ENCODE peak calls at places on chromosomes 1 and 21, in four cellular contexts. T, P, I and N are unnamed samples.

GRCh38 chr1:58412071-58412580 is 134.4 kb downstream of the OMA1 start:
- DNase-seq in T (no peak), P (no peak), I (no peak), N (peak; percentile 9)

GRCh38 chr1:71565267-71565666 is 484.4 kb upstream of the ZRANB2 start:
- DNase-seq in T (no peak), P (peak; percentile 75), I (no peak), N (peak; percentile 92)

GRCh38 chr1:151790940-151791651 is 796 bp upstream of the TDRKH start:
- DNase-seq in T (no peak), P (no peak), I (peak; percentile 9), N (no peak)

GRCh38 chr1:112803906-112804762 is 89.0 kb upstream of the PPM1J start:
- DNase-seq in T (peak; percentile 2), P (peak; percentile 77), I (peak; percentile 65), N (peak; percentile 58)

GRCh38 chr1:204409111-204409510 is 2.5 kb downstream of the PPP1R15B start:
- DNase-seq in T (no peak), P (no peak), I (no peak), N (no peak)

GRCh38 chr1:19356266-19356665 is 44.1 kb downstream of the SLC66A1 start:
- DNase-seq in T (no peak), P (no peak), I (no peak), N (no peak)

GRCh38 chr1:79113836-79114235 is 107.3 kb upstream of the ADGRL4 start:
- DNase-seq in T (no peak), P (no peak), I (no peak), N (no peak)

GRCh38 chr21:43790053-43790524 is 712 bp downstream of the RRP1 start:
- DNase-seq in T (no peak), P (no peak), I (no peak), N (no peak)

GRCh38 chr1:165355977-165356811 is at the start of gene LMX1A:
- DNase-seq in T (no peak), P (no peak), I (no peak), N (no peak)

GRCh38 chr1:234978397-234979291 is 150.0 kb downstream of the TOMM20 start:
- DNase-seq in T (no peak), P (no peak), I (peak; percentile 52), N (peak; percentile 94)

GRCh38 chr1:94755675-94756074 is 64.5 kb upstream of the SLC44A3 start:
- DNase-seq in T (no peak), P (no peak), I (no peak), N (no peak)

GRCh38 chr1:246959944-246960693 is 28.4 kb upstream of the AHCTF1 start:
- DNase-seq in T (no peak), P (no peak), I (no peak), N (no peak)

GRCh38 chr1:9473032-9473792 is 66.1 kb upstream of the SLC25A33 start:
- DNase-seq in T (no peak), P (no peak), I (peak; percentile 10), N (peak; percentile 91)

GRCh38 chr1:164739189-164739588 is 180.2 kb downstream of the PBX1 start:
- DNase-seq in T (no peak), P (no peak), I (no peak), N (no peak)

GRCh38 chr1:117570988-117571409 is 34.8 kb upstream of the TENT5C start:
- DNase-seq in T (no peak), P (no peak), I (no peak), N (peak; percentile 35)

GRCh38 chr1:204335085-204335484 is 24.6 kb downstream of the PLEKHA6 start:
- DNase-seq in T (no peak), P (no peak), I (no peak), N (no peak)